ENCODE peak calls at places on chromosomes 4 and X, in four cellular contexts. E is body of pancreas, R is sigmoid colon, T is Karpas-422. P is an unnamed sample.

GRCh38 chrX:13120017-13120416 is 75.6 kb upstream of the FAM9C start:
- DNase-seq in E (peak; percentile 79), R (no peak), T (no peak), P (no peak)

GRCh38 chr4:141340458-141340857 is 119.8 kb downstream of the ZNF330 start:
- DNase-seq in T (no peak), R (no peak), E (no peak), P (no peak)

GRCh38 chr4:5524900-5525299 is 183.5 kb downstream of the EVC2 start:
- DNase-seq in R (no peak), T (no peak), E (peak; percentile 66), P (no peak)

GRCh38 chr4:88531549-88531948 is 8.0 kb upstream of the PYURF start:
- DNase-seq in T (no peak), R (no peak), E (no peak), P (no peak)

GRCh38 chr4:86543560-86544312 is 50.4 kb upstream of the PTPN13 start:
- DNase-seq in T (no peak), R (no peak), E (no peak), P (no peak)

GRCh38 chrX:54134269-54134668 is 48.8 kb downstream of the FAM120C start:
- DNase-seq in T (no peak), E (no peak), R (no peak), P (no peak)

GRCh38 chr4:52552778-52553177 is 106.3 kb downstream of the USP46 start:
- DNase-seq in E (no peak), T (no peak), R (no peak), P (no peak)

GRCh38 chr4:2267841-2268240 is 5.9 kb upstream of the MXD4 start:
- DNase-seq in E (no peak), T (no peak), R (no peak), P (no peak)

GRCh38 chrX:66232296-66232695 is 68.2 kb downstream of the HEPH start:
- DNase-seq in E (no peak), R (no peak), T (no peak), P (no peak)

GRCh38 chr4:185811509-185812364 is at the start of gene SORBS2:
- DNase-seq in T (peak; percentile 58), R (peak; percentile 73), E (peak; percentile 88), P (no peak)

GRCh38 chr4:24666316-24666715 is 82.0 kb upstream of the DHX15 start:
- DNase-seq in R (no peak), E (no peak), T (no peak), P (no peak)

GRCh38 chrX:39843318-39843717 is 254.4 kb downstream of the BCOR start:
- DNase-seq in R (no peak), T (no peak), E (no peak), P (no peak)

GRCh38 chr4:85761803-85762202 is 286.9 kb downstream of the ARHGAP24 start:
- DNase-seq in E (peak; percentile 75), T (no peak), R (peak; percentile 69), P (no peak)

GRCh38 chr4:77433102-77433733 is 172.4 kb upstream of the CXCL13 start:
- DNase-seq in T (peak; percentile 58), R (no peak), E (peak; percentile 39), P (peak; percentile 17)

GRCh38 chr4:152709675-152710438 is 30.1 kb upstream of the TMEM154 start:
- DNase-seq in E (no peak), T (no peak), R (no peak), P (no peak)

GRCh38 chr4:128385683-128386304 is 98.2 kb upstream of the PGRMC2 start:
- DNase-seq in E (no peak), R (no peak), T (peak; percentile 89), P (no peak)

GRCh38 chr4:129037093-129037492 is 56.2 kb downstream of the SCLT1 start:
- DNase-seq in E (no peak), R (no peak), T (no peak), P (no peak)

GRCh38 chr4:184459413-184459812 is 14.9 kb downstream of the IRF2 start:
- DNase-seq in T (no peak), R (no peak), E (no peak), P (no peak)

GRCh38 chrX:38859602-38860001 is 58.3 kb downstream of the MID1IP1 start:
- DNase-seq in T (no peak), R (no peak), E (no peak), P (no peak)

GRCh38 chr4:82373816-82374740 is at the start of gene HNRNPD:
- DNase-seq in E (peak; percentile 99), R (peak; percentile 100), T (peak; percentile 97), P (peak; percentile 94)

GRCh38 chrX:50704360-50704759 is 109.6 kb downstream of the SHROOM4 start:
- DNase-seq in E (no peak), T (no peak), R (no peak), P (no peak)

GRCh38 chrX:111083101-111083500 is 12.9 kb upstream of the PAK3 start:
- DNase-seq in R (no peak), E (no peak), T (no peak), P (no peak)

GRCh38 chrX:66023726-66024467 is 16.0 kb downstream of the VSIG4 start:
- DNase-seq in R (no peak), E (no peak), T (no peak), P (no peak)

GRCh38 chr4:133997440-133997839 is 204.1 kb downstream of the PABPC4L start:
- DNase-seq in R (no peak), T (no peak), E (no peak), P (no peak)

GRCh38 chr4:185203380-185204237 is at the start of gene CFAP97:
- DNase-seq in E (peak; percentile 94), T (peak; percentile 89), R (peak; percentile 96), P (peak; percentile 82)

GRCh38 chrX:34629572-34629971 is 27.5 kb downstream of the TMEM47 start:
- DNase-seq in E (no peak), R (no peak), T (no peak), P (no peak)

GRCh38 chr4:139691-140090 is 15.4 kb downstream of the ZNF718 start:
- DNase-seq in T (no peak), E (no peak), R (no peak), P (no peak)

GRCh38 chr4:138935-139334 is 14.6 kb downstream of the ZNF718 start:
- DNase-seq in E (no peak), R (no peak), T (no peak), P (no peak)
- H3K9me3 ChIP-seq in E (no peaks in the 10 kb centered on the region), R (no peaks in the 10 kb centered on the region), T (peaks cover 61% of the 10 kb centered on the region), P (peaks cover 86% of the 10 kb centered on the region)

GRCh38 chr4:165470009-165470408 is 91.2 kb downstream of the CPE start:
- DNase-seq in R (no peak), T (no peak), E (no peak), P (no peak)
- H3K9me3 ChIP-seq in R (no peaks in the 10 kb centered on the region), T (peaks cover 19% of the 10 kb centered on the region), E (no peaks in the 10 kb centered on the region), P (peaks cover 15% of the 10 kb centered on the region)

DNA sequence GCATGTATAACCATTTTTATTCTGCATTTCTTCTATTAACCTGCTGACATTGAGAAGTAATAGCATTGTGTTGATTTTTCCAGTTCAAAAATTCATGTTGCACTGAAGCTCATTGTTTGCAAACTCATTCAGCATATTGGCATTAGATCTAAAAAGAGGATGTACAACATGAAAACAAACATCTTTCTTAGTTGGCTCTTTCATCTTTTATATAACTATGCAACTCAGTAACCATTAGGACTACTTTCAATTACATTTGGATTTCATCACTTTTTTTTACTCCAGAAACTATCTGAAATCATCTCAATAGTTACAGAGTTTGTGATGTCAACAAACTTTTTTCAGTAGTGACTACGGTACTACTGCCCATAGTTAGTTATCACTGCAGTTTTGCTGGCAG is 346.0 kb upstream of the EPHA5 start:
- DNase-seq in T (no peak), E (no peak), R (no peak), P (no peak)
- H3K9me3 ChIP-seq in T (peaks cover 35% of the 10 kb centered on the region), E (no peaks in the 10 kb centered on the region), R (no peaks in the 10 kb centered on the region), P (peaks cover 4% of the 10 kb centered on the region)

GRCh38 chr4:107589269-107589668 is 130.8 kb downstream of the PAPSS1 start:
- DNase-seq in R (no peak), T (no peak), E (no peak), P (no peak)
- H3K9me3 ChIP-seq in R (no peaks in the 10 kb centered on the region), T (peaks cover 4% of the 10 kb centered on the region), E (no peaks in the 10 kb centered on the region), P (peaks cover 11% of the 10 kb centered on the region)

GRCh38 chr4:555566-556275 is 20.4 kb downstream of the TMEM271 start:
- DNase-seq in E (no peak), T (no peak), R (no peak), P (no peak)
- H3K9me3 ChIP-seq in E (no peaks in the 10 kb centered on the region), T (no peaks in the 10 kb centered on the region), R (no peaks in the 10 kb centered on the region), P (no peaks in the 10 kb centered on the region)

GRCh38 chrX:154602226-154602625 is 16.9 kb downstream of the CTAG1B start:
- DNase-seq in T (no peak), E (no peak), R (no peak), P (no peak)

GRCh38 chrX:154602766-154603437 is 16.2 kb downstream of the CTAG1B start:
- DNase-seq in E (no peak), R (no peak), T (peak; percentile 15), P (no peak)

GRCh38 chrX:154605566-154605965 is 13.5 kb downstream of the CTAG1B start:
- DNase-seq in E (no peak), T (peak; percentile 39), R (no peak), P (no peak)

GRCh38 chrX:154600962-154601374 is 16.0 kb downstream of the CTAG1A start:
- DNase-seq in R (no peak), T (peak; percentile 23), E (no peak), P (no peak)

DNA sequence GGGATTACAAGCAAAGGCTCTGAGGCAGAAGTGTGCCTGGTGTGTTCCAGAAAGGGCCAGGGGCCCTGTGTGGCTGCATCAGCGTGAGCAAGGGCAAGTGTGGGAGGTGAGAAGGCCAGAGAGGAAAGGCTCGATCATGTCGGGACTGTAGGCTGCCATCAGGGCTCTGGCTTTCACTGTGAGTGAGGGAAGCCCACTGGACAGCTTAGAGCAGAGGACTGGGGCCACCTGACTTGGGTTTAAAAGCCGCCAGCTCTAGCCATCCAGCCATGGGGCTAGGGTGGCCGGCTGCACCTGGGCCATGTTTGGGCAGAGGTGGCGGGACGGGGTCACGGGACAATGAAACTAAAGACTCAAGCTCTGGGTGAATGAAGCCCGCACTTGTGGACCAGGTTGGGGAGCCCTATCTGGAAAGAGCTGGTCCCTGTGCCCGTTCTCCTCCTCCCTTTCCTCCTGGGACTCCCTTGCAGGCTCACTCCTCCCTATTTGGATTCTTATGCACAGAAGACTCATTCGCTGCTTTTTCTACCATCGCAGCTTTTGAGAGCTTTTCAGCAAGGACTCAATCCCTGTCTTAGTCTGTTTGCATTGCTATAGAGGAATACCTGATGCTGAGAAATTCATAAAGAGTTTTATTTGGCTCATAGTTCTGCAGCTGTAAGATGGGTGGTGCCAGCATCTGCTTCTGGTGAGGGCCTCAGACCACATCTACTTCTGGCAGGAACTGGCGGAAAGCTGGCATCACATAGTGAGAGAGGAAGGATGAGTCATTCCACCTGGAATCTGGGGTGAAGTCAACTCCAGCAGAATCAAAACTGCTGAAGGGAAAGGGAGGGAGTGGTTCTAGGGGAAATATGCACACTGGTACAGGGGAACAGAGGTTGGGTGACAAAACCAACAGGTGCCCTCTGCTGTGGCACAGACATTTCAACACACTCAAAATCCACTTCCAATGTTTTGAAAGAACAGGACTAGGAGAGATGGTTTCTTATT is 15.3 kb downstream of the CTAG1B start:
- DNase-seq in E (peak; percentile 6), T (peak; percentile 11), R (no peak), P (no peak)
- H3K9me3 ChIP-seq in E (no peaks in the 10 kb centered on the region), T (no peaks in the 10 kb centered on the region), R (no peaks in the 10 kb centered on the region), P (no peaks in the 10 kb centered on the region)

DNA sequence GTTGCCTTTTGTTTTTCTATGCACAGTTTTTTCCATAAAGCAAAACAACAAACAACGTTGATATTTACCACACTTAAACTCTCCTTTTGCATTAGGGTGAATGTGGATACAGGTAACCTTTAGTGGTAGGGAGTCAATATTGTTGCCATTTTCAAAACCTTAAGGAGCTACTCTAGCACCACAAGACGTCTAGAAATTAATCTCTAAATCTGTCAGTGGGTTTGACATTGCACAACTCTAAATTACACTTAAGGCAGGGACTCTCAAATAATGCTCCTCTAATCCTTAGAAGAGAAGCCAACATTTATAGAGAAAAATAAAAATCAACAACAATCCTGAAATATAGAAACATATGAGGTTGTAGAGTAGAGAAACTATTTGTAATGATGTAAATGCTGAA is 297.2 kb downstream of the UNC5C start:
- DNase-seq in E (no peak), T (no peak), R (no peak), P (no peak)
- H3K9me3 ChIP-seq in E (no peaks in the 10 kb centered on the region), T (no peaks in the 10 kb centered on the region), R (no peaks in the 10 kb centered on the region), P (no peaks in the 10 kb centered on the region)